ENCODE peak calls at places on chromosomes 6 and 20, in six cellular contexts. D, M, S, G, E and H are unnamed samples. For H3K4me1, the result is how much of the 10 kb centered on the place peaks cover.

GRCh38 chr6:5695260-5696245 is 311.2 kb downstream of the NRN1 start:
- DNase-seq in E (no peak), M (no peak), S (no peak), D (no peak), G (no peak), H (no peak)

GRCh38 chr6:2158596-2159271 is 86.7 kb downstream of the GMDS start:
- DNase-seq in M (no peak), E (no peak), S (no peak), G (no peak), D (no peak), H (no peak)

GRCh38 chr6:13496508-13497180 is 9.2 kb upstream of the GFOD1 start:
- DNase-seq in D (no peak), G (no peak), S (no peak), E (no peak), M (no peak), H (no peak)

GRCh38 chr20:36820928-36821327 is 47.4 kb upstream of the DSN1 start:
- DNase-seq in M (no peak), G (no peak), D (no peak), E (no peak), S (no peak), H (no peak)

GRCh38 chr6:5636210-5637030 is 370.3 kb downstream of the NRN1 start:
- DNase-seq in E (no peak), S (no peak), M (no peak), D (no peak), G (no peak), H (no peak)

GRCh38 chr20:21436186-21436585 is 38.9 kb upstream of the NKX2-4 start:
- DNase-seq in E (no peak), S (no peak), D (no peak), G (no peak), M (no peak), H (no peak)

GRCh38 chr20:36128463-36129176 is 25.9 kb upstream of the EPB41L1 start:
- DNase-seq in M (no peak), E (no peak), D (peak), S (no peak), G (no peak), H (no peak)

GRCh38 chr6:90637321-90637720 is 50.4 kb upstream of the MAP3K7 start:
- DNase-seq in M (no peak), G (no peak), S (no peak), E (no peak), D (no peak), H (no peak)

GRCh38 chr6:20717743-20718142 is 183.5 kb downstream of the CDKAL1 start:
- DNase-seq in E (no peak), M (no peak), S (no peak), G (no peak), D (no peak), H (no peak)

GRCh38 chr6:159422041-159422984 is 253.1 kb downstream of the FNDC1 start:
- DNase-seq in D (no peak), M (no peak), S (no peak), G (no peak), E (no peak), H (no peak)

GRCh38 chr6:43016166-43016915 is 2.3 kb downstream of the KLHDC3 start:
- DNase-seq in M (no peak), S (no peak), G (no peak), E (no peak), D (no peak), H (no peak)

GRCh38 chr6:45681860-45682488 is 304.2 kb upstream of the SUPT3H start:
- DNase-seq in E (no peak), D (peak), G (no peak), S (no peak), M (no peak), H (no peak)

GRCh38 chr6:43705996-43706395 is 18.4 kb upstream of the MRPS18A start:
- DNase-seq in D (peak), M (no peak), G (no peak), S (no peak), E (no peak), H (no peak)

GRCh38 chr6:13661647-13662046 is 46.5 kb downstream of the NOL7 start:
- DNase-seq in M (no peak), S (no peak), E (no peak), G (no peak), D (no peak), H (no peak)

GRCh38 chr6:26205625-26206574 is 118.7 kb downstream of the HFE start:
- DNase-seq in E (no peak), D (no peak), S (no peak), G (no peak), M (no peak), H (peak)
- H3K4me1 ChIP-seq in E (under half), D (under half), S (under half), G (under half), M (under half), H (under half)

GRCh38 chr6:29726795-29727194 is 3.6 kb downstream of the HLA-F start:
- DNase-seq in D (no peak), E (no peak), M (no peak), G (no peak), S (no peak), H (no peak)
- H3K4me1 ChIP-seq in D (under half), E (half or more), M (under half), G (under half), S (under half), H (under half)

GRCh38 chr20:37897008-37897548 is 5.8 kb upstream of the VSTM2L start:
- DNase-seq in M (no peak), D (no peak), E (no peak), G (no peak), S (no peak), H (no peak)
- H3K4me1 ChIP-seq in M (under half), D (under half), E (under half), G (under half), S (under half), H (under half)

DNA sequence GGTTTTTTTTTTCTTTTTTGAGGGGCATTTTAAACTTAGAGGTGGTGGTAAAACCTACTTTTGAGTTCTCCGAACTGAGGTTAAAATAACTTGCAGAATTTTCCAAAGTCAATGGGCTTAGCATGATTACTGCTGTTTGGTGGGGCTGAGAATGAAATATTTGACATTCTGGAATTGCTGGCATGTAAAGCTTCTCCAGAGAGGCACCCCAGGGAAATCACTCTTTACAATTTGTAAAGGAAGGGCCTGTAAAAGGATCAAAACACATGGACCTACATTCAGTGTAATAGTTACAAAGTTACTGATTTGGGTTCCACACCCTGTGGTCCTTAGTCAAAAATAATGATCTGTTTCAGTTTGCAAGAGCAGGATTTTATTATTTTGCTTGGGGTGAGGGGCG is 5.5 kb downstream of the FAM217B start:
- DNase-seq in G (no peak), E (no peak), M (no peak), S (no peak), D (no peak), H (no peak)
- H3K4me1 ChIP-seq in G (under half), E (under half), M (under half), S (under half), D (under half), H (under half)

DNA sequence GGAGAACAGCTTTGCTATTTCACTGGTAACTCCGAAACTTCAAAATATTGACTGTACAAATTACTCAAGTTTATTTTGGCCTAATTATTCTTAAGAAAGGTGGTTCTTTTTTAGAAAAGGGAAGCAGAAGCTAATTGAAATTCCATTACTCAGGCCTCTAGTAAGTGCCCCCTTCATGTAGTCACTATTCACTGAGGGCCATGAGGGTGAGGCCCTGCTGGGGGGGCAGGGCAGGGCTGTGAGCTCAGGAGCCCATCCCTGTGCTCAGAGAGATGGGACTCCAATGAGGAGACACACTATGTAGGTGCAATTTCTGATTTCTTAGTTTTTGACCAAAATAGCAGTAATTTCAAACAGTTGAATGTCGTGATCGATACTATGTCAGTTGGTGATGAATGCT is 139.8 kb downstream of the MAP3K4 start:
- DNase-seq in M (no peak), D (no peak), S (no peak), E (no peak), G (no peak), H (no peak)
- H3K4me1 ChIP-seq in M (under half), D (under half), S (under half), E (under half), G (under half), H (under half)

DNA sequence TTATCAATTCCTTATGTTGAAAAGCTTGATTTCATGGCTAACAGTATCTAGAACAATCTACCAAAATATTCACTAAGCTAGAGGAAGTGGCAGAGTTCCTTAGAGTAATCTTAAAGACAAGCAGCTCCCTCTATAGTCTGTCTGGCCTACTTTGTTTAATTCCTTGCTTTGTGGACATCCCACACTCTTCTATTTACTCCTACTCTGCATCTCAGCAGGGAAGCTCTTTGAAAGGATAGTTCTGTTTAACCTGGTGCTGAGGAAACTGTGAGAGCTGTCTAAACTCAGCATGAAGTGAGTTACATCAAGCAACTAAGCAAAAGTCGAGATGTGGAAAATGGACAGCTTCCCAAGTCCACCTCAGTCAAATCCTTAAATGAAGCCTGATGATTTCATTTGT is 4.3 kb downstream of the REV3L start:
- DNase-seq in M (no peak), G (no peak), S (no peak), D (no peak), E (no peak), H (peak)
- H3K4me1 ChIP-seq in M (under half), G (under half), S (under half), D (under half), E (under half), H (under half)

GRCh38 chr20:62168890-62169435 is 13.9 kb upstream of the MTG2 start:
- DNase-seq in D (no peak), E (no peak), M (no peak), G (no peak), S (no peak), H (no peak)
- H3K4me1 ChIP-seq in D (under half), E (under half), M (under half), G (under half), S (under half), H (under half)